ENCODE peak calls at places on chromosomes 2 and 18, in eight cellular contexts. Q, L, B, U, T, W, F and I are unnamed samples.

GRCh38 chr2:215750763-215751162 is 262.6 kb downstream of the MREG start:
- DNase-seq in L (no peak), F (no peak), B (no peak), T (no peak), W (no peak), Q (no peak), U (no peak), I (no peak)

GRCh38 chr2:85179541-85179940 is 46.3 kb downstream of the TCF7L1 start:
- DNase-seq in Q (no peak), L (no peak), T (no peak), F (no peak), W (no peak), B (no peak), U (no peak), I (no peak)

GRCh38 chr2:26112201-26112600 is 60.7 kb upstream of the GAREM2 start:
- DNase-seq in W (no peak), T (no peak), Q (no peak), L (no peak), B (no peak), F (no peak), U (no peak), I (no peak)

GRCh38 chr2:75489682-75490180 is 71.0 kb downstream of the EVA1A start:
- DNase-seq in U (no peak), L (no peak), B (no peak), Q (no peak), T (no peak), F (no peak), W (no peak), I (no peak)

GRCh38 chr2:136384541-136385303 is 266.8 kb upstream of the CXCR4 start:
- DNase-seq in U (peak; percentile 33), F (no peak), W (peak; percentile 22), T (no peak), B (no peak), L (no peak), Q (peak; percentile 20), I (no peak)

GRCh38 chr2:222320441-222321395 is 21.9 kb upstream of the PAX3 start:
- DNase-seq in W (no peak), T (no peak), U (no peak), L (no peak), Q (no peak), F (peak; percentile 76), B (no peak), I (no peak)

GRCh38 chr18:75109001-75109400 is 99.9 kb downstream of the PTGR3 start:
- DNase-seq in W (no peak), B (no peak), L (no peak), T (no peak), F (no peak), Q (no peak), U (no peak), I (no peak)

GRCh38 chr18:60198063-60198462 is 174.5 kb downstream of the MC4R start:
- DNase-seq in U (no peak), Q (no peak), L (no peak), T (no peak), F (no peak), W (no peak), B (no peak), I (no peak)

GRCh38 chr2:204948364-204948763 is 403.1 kb downstream of the PARD3B start:
- DNase-seq in T (no peak), B (no peak), L (no peak), W (no peak), F (no peak), U (no peak), Q (no peak), I (no peak)

GRCh38 chr2:33372940-33373553 is 103.4 kb upstream of the RASGRP3 start:
- DNase-seq in B (no peak), T (no peak), W (peak; percentile 56), U (peak; percentile 77), L (no peak), Q (peak; percentile 39), F (no peak), I (no peak)

GRCh38 chr2:19361325-19361990 is 3.0 kb upstream of the OSR1 start:
- DNase-seq in W (no peak), U (no peak), T (no peak), Q (no peak), L (peak; percentile 40), B (no peak), F (peak; percentile 87), I (no peak)

GRCh38 chr2:10547011-10547410 is 98.9 kb upstream of the ODC1 start:
- DNase-seq in U (no peak), W (no peak), L (no peak), B (no peak), T (no peak), Q (no peak), F (no peak), I (no peak)

GRCh38 chr2:230939066-230939591 is 14.1 kb upstream of the GPR55 start:
- DNase-seq in T (no peak), U (no peak), B (peak; percentile 5), L (no peak), F (no peak), Q (no peak), W (no peak), I (no peak)

GRCh38 chr18:59743561-59743960 is 46.3 kb upstream of the CCBE1 start:
- DNase-seq in Q (no peak), L (no peak), F (no peak), W (no peak), B (no peak), T (no peak), U (no peak), I (no peak)

GRCh38 chr2:65366595-65367125 is 65.7 kb downstream of the SPRED2 start:
- DNase-seq in Q (peak; percentile 77), W (peak; percentile 33), T (no peak), F (no peak), L (no peak), U (peak; percentile 93), B (no peak), I (peak; percentile 59)

GRCh38 chr18:500556-501405 is at the start of gene COLEC12:
- DNase-seq in L (peak; percentile 49), T (no peak), Q (peak; percentile 20), W (no peak), U (no peak), B (no peak), F (no peak), I (peak; percentile 21)
- TF ChIP-seq POLR2A in L (no peak), T (no peak), Q (no peak), W (no peak), U (no peak), B (no peak), F (no peak), I (no peak)

GRCh38 chr2:43184339-43184895 is 42.0 kb downstream of the ZFP36L2 start:
- DNase-seq in U (peak; percentile 81), W (no peak), F (no peak), B (no peak), Q (no peak), T (no peak), L (no peak), I (no peak)
- H3K27ac ChIP-seq in U (peak overlapping the region; percentile 66), W (no peak overlapping the region), F (no peak overlapping the region), B (no peak overlapping the region), Q (no peak overlapping the region), T (no peak overlapping the region), L (no peak overlapping the region), I (no peak overlapping the region)

GRCh38 chr2:189092936-189093335 is 86.6 kb downstream of the COL5A2 start:
- DNase-seq in L (peak; percentile 31), B (no peak), T (no peak), W (peak; percentile 34), Q (no peak), U (no peak), F (no peak), I (peak; percentile 52)
- H3K4me3 ChIP-seq in L (no peak overlapping the region), B (no peak overlapping the region), T (no peak overlapping the region), W (no peak overlapping the region), Q (no peak overlapping the region), U (no peak overlapping the region), F (no peak overlapping the region), I (no peak overlapping the region)

GRCh38 chr2:31428001-31428418 is 13.5 kb upstream of the XDH start:
- DNase-seq in L (no peak), T (no peak), B (no peak), W (no peak), F (no peak), U (peak; percentile 52), Q (no peak), I (no peak)

GRCh38 chr2:31429759-31430438 is 15.4 kb upstream of the XDH start:
- DNase-seq in W (peak; percentile 12), F (no peak), Q (no peak), L (no peak), T (no peak), U (peak; percentile 41), B (no peak), I (no peak)

GRCh38 chr2:31430439-31431165 is 16.1 kb upstream of the XDH start:
- DNase-seq in F (no peak), B (no peak), U (no peak), W (no peak), T (no peak), Q (no peak), L (no peak), I (no peak)

GRCh38 chr2:31426096-31426495 is 11.6 kb upstream of the XDH start:
- DNase-seq in T (no peak), Q (no peak), F (no peak), W (no peak), U (no peak), B (no peak), L (no peak), I (no peak)

GRCh38 chr2:31429040-31429439 is 14.5 kb upstream of the XDH start:
- DNase-seq in T (no peak), L (no peak), B (no peak), F (no peak), Q (no peak), W (no peak), U (no peak), I (no peak)
- TF ChIP-seq POLR2A in T (no peak), L (no peak), B (no peak), F (no peak), Q (no peak), W (no peak), U (no peak), I (no peak)

GRCh38 chr2:45973426-45973825 is 322.0 kb downstream of the PRKCE start:
- DNase-seq in Q (no peak), B (no peak), U (no peak), F (no peak), W (no peak), T (no peak), L (no peak), I (no peak)
- H3K27ac ChIP-seq in Q (no peak overlapping the region), B (no peak overlapping the region), U (no peak overlapping the region), F (no peak overlapping the region), W (no peak overlapping the region), T (no peak overlapping the region), L (no peak overlapping the region), I (no peak overlapping the region)

GRCh38 chr2:240232264-240232915 is 91.9 kb upstream of the OTOS start:
- DNase-seq in T (no peak), Q (no peak), L (no peak), B (no peak), F (no peak), W (peak; percentile 34), U (no peak), I (peak; percentile 14)
- H3K4me3 ChIP-seq in T (peak overlapping the region; percentile 69), Q (no peak overlapping the region), L (no peak overlapping the region), B (no peak overlapping the region), F (no peak overlapping the region), W (no peak overlapping the region), U (peak overlapping the region; percentile 59), I (no peak overlapping the region)

DNA sequence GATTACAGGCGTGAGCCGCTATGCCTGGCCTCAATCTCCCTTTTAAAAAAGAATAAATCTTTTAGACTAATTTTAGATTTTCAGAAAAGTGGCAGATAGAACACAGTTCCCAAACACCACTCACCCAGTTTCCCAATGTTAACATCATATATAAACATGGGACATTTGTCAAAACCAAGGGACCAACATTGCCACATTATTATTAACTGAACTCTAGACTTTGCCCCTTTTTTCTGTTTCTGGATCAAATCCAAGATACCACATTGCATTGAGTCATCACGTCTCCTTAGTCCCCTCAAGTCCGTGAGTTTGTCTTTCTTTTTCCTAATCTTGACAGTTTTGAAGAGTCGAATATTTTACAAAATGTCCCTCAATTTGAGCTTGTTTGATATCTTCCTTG is 2.4 kb downstream of the C2orf42 start:
- DNase-seq in U (peak; percentile 62), W (no peak), Q (no peak), B (no peak), L (no peak), F (no peak), T (no peak), I (no peak)
- TF ChIP-seq POLR2A in U (no peak), W (no peak), Q (no peak), B (no peak), L (no peak), F (no peak), T (no peak), I (no peak)